ENCODE peak calls at places on chromosome 11, in seven cellular contexts. J is effector memory CD4-positive, alpha-beta T cell; E is ovary; U is H9; W is A549; B is psoas muscle; M is RWPE1. L is an unnamed sample.

GRCh38 chr11:119356349-119357031 is 10.0 kb upstream of the MFRP start:
- DNase-seq in M (no peak), B (peak; percentile 93), J (peak; percentile 55), W (peak; percentile 90), U (peak; percentile 90), E (peak; percentile 84), L (no peak)

GRCh38 chr11:3950996-3951662 is 95.7 kb downstream of the STIM1 start:
- DNase-seq in E (no peak), B (no peak), U (no peak), W (no peak), J (no peak), M (no peak), L (no peak)

GRCh38 chr11:67355023-67355793 is 1.9 kb upstream of the POLD4 start:
- DNase-seq in U (no peak), W (peak; percentile 11), J (no peak), M (no peak), E (no peak), B (peak; percentile 54), L (no peak)

GRCh38 chr11:82239498-82239897 is 494.2 kb downstream of the FAM181B start:
- DNase-seq in J (no peak), M (no peak), E (no peak), B (no peak), W (no peak), U (no peak), L (no peak)

GRCh38 chr11:79403839-79404238 is 37.0 kb downstream of the TENM4 start:
- DNase-seq in W (no peak), M (no peak), J (no peak), E (peak; percentile 70), B (no peak), U (no peak), L (no peak)

GRCh38 chr11:1927151-1928037 is 7.9 kb downstream of the TNNT3 start:
- DNase-seq in W (no peak), E (no peak), J (no peak), M (no peak), U (no peak), B (peak; percentile 79), L (no peak)

GRCh38 chr11:86160546-86161149 is 83.9 kb upstream of the EED start:
- DNase-seq in M (peak; percentile 45), B (no peak), E (no peak), U (no peak), W (no peak), J (no peak), L (no peak)

GRCh38 chr11:44699497-44699896 is 27.3 kb upstream of the TSPAN18 start:
- DNase-seq in U (no peak), J (no peak), W (no peak), M (no peak), E (no peak), B (no peak), L (no peak)

GRCh38 chr11:67307545-67308001 is 4.2 kb downstream of the SSH3 start:
- DNase-seq in W (no peak), U (no peak), E (no peak), J (no peak), M (no peak), B (no peak), L (no peak)

GRCh38 chr11:100730266-100730665 is 43.2 kb downstream of the ARHGAP42 start:
- DNase-seq in W (no peak), M (no peak), E (no peak), B (no peak), J (no peak), U (no peak), L (no peak)

GRCh38 chr11:68011046-68011943 is 1.2 kb downstream of the ALDH3B1 start:
- DNase-seq in E (no peak), B (no peak), U (no peak), W (no peak), J (no peak), M (no peak), L (no peak)

GRCh38 chr11:1918436-1919315 is 827 bp upstream of the TNNT3 start:
- DNase-seq in M (no peak), U (no peak), J (no peak), W (no peak), E (no peak), B (peak; percentile 68), L (no peak)

GRCh38 chr11:68090706-68091105 is 30.5 kb downstream of the CHKA start:
- DNase-seq in M (no peak), J (no peak), U (no peak), E (no peak), B (no peak), W (no peak), L (no peak)

GRCh38 chr11:22558638-22559037 is 67.0 kb downstream of the FANCF start:
- DNase-seq in U (no peak), E (no peak), M (no peak), J (no peak), B (no peak), W (no peak), L (no peak)
- H3K27ac ChIP-seq in U (no peak overlapping the region), E (no peak overlapping the region), M (no peak overlapping the region), J (no peak overlapping the region), B (no peak overlapping the region), W (no peak overlapping the region), L (no peak overlapping the region)

GRCh38 chr11:63564056-63564784 is 1.0 kb upstream of the PLAAT2 start:
- DNase-seq in W (no peak), B (no peak), U (peak; percentile 18), M (no peak), J (no peak), E (no peak), L (no peak)

GRCh38 chr11:63558459-63559157 is 4.6 kb downstream of the PLAAT2 start:
- DNase-seq in M (no peak), B (no peak), W (no peak), J (no peak), E (no peak), U (peak; percentile 23), L (no peak)

GRCh38 chr11:63557548-63557947 is 5.6 kb downstream of the PLAAT2 start:
- DNase-seq in J (no peak), W (no peak), U (peak; percentile 3), E (no peak), M (no peak), B (no peak), L (no peak)

GRCh38 chr11:63563201-63564055 is at the start of gene PLAAT2:
- DNase-seq in U (no peak), W (no peak), M (no peak), B (no peak), E (no peak), J (no peak), L (no peak)

DNA sequence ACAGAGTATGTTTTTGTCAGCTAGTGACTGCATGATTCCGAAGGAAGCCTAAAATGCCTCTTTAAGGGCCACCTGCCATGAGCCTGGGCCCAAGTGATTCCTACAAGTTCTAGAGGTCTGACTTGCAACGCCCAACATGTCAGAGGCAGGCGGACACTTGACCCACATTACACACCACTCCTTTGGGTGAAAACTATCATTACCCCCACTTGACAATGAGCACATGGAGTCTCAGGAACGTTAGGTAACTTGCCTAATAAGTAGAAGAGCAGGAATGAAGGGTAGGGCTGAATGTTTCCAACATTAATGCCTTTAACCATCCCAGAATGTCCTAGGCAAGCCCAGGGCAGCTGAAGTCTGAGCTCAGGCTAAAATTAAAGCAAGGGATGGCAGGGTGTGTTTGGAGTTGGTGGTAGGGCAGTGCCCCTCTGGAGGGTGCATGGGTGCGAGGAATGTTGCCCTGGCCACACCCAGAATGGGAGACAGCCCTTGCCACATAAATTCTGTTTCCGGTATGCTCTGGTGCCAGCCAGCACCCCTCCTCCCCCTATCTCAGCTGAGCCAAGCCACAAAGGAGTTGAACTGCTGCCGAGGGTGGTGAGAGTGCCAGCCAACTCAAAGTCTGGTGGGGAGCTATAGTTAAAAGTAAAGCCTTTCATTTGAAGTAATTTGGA is 2.5 kb downstream of the PLAAT2 start:
- DNase-seq in J (no peak), B (no peak), M (no peak), U (peak; percentile 11), E (no peak), W (no peak), L (no peak)
- H3K27ac ChIP-seq in J (no peak overlapping the region), B (no peak overlapping the region), M (peak overlapping the region; percentile 95), U (no peak overlapping the region), E (no peak overlapping the region), W (no peak overlapping the region), L (no peak overlapping the region)

GRCh38 chr11:47004595-47005033 is 68.1 kb downstream of the CSTPP1 start:
- DNase-seq in B (peak; percentile 86), M (no peak), E (peak; percentile 78), W (no peak), J (no peak), U (no peak), L (peak; percentile 3)

GRCh38 chr11:47005441-47005840 is 68.9 kb downstream of the CSTPP1 start:
- DNase-seq in J (no peak), M (no peak), E (no peak), W (no peak), B (no peak), U (no peak), L (no peak)

GRCh38 chr11:47003180-47003877 is 66.8 kb downstream of the CSTPP1 start:
- DNase-seq in B (no peak), U (no peak), M (no peak), W (no peak), J (no peak), E (no peak), L (no peak)

GRCh38 chr11:47010192-47010591 is 73.6 kb downstream of the CSTPP1 start:
- DNase-seq in J (no peak), W (no peak), E (no peak), M (no peak), U (no peak), B (no peak), L (no peak)

DNA sequence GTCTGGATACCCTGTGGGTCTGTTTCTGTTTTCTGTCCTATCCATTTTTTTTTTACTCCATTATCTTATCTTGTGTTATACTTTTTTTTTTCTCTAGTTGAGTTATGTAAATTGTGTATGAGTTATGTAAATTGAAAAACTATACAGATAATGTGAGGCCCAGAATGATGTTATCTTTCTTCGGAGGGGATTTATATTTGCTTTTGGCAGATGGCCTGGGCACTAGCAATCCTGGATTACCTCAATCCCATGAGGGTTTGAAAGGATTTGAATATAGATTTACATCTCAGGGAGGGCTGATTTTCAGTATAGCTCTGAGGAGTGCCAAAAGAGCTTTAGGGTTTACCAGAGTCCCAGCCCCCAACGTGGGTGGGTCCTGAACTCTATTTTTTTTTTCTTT is 71.0 kb downstream of the CSTPP1 start:
- DNase-seq in J (no peak), E (no peak), M (no peak), W (no peak), B (no peak), U (no peak), L (no peak)
- H3K27ac ChIP-seq in J (no peak overlapping the region), E (no peak overlapping the region), M (no peak overlapping the region), W (no peak overlapping the region), B (no peak overlapping the region), U (no peak overlapping the region), L (no peak overlapping the region)

DNA sequence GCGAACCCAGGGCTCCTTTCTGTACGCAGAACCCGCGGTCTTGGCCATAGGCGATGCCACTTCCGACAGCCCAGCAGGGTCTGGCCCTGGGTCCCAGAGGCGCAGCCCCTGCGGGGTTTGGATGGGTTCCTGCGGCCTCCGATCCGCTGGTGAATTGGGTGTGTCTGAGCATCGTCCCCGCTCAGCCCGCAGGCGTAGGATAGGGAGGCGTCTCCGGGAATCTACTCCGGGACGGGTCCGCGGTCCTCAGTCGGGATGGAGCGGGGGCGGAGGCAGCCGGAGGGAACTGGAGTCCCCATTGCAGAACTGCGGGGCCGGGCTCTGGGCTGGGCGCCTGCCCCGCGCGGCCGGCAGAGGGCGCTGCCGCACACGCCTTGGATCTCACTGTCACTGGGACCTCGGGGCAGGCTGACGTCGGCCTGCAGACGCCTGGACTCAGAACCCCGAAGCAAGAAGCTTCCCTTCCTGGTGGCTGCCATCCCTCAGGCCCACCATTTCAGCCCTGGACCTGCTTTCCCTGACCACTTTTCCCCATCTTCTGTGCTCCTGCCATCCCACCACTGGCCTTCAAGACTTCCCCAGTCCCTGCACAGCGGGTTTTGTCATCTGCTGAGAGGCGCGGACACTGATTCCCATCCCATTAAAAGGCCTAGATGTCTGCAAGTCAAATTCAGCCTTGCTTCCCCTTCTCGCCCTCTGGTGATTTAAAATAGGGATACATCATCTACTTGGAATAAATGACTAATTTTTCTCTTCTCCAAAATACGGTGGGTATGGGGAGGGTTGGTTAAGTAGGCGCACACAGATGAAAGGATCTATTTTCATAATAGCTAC is 38.3 kb upstream of the CREB3L1 start:
- DNase-seq in M (peak; percentile 83), B (peak; percentile 92), U (peak; percentile 95), E (peak; percentile 86), W (peak; percentile 86), J (peak; percentile 59), L (peak; percentile 57)
- H3K27ac ChIP-seq in M (peak overlapping the region; percentile 98), B (peak overlapping the region; percentile 20), U (no peak overlapping the region), E (peak overlapping the region; percentile 78), W (peak overlapping the region; percentile 78), J (no peak overlapping the region), L (peak overlapping the region; percentile 74)